ENCODE peak calls at places on chromosome 19, in five cellular contexts. One of them, this sample, is unnamed.

GRCh38 chr19:16541526-16542044 is 652 bp downstream of the CHERP start:
- DNase-seq in T-helper 2 cell: no peak
- DNase-seq in brain microvascular endothelial cell: peak
- DNase-seq in SHP77: no peak
- DNase-seq in germinal center: no peak
- DNase-seq in this sample: no peak

GRCh38 chr19:18435848-18436631 is 1.9 kb downstream of the ISYNA1 start:
- DNase-seq in T-helper 2 cell: no peak
- DNase-seq in brain microvascular endothelial cell: no peak
- DNase-seq in SHP77: no peak
- DNase-seq in germinal center: no peak
- DNase-seq in this sample: no peak

GRCh38 chr19:34235425-34235940 is 18.9 kb upstream of the GARRE1 start:
- DNase-seq in T-helper 2 cell: no peak
- DNase-seq in brain microvascular endothelial cell: no peak
- DNase-seq in SHP77: no peak
- DNase-seq in germinal center: no peak
- DNase-seq in this sample: no peak

GRCh38 chr19:48752511-48753365 is at the start of gene FUT1:
- DNase-seq in T-helper 2 cell: no peak
- DNase-seq in brain microvascular endothelial cell: no peak
- DNase-seq in SHP77: peak
- DNase-seq in germinal center: peak
- DNase-seq in this sample: peak

GRCh38 chr19:16293133-16294085 is 31.2 kb upstream of the KLF2 start:
- DNase-seq in T-helper 2 cell: no peak
- DNase-seq in brain microvascular endothelial cell: peak
- DNase-seq in SHP77: no peak
- DNase-seq in germinal center: no peak
- DNase-seq in this sample: no peak

GRCh38 chr19:2631213-2631821 is 71.2 kb downstream of the GNG7 start:
- DNase-seq in T-helper 2 cell: no peak
- DNase-seq in brain microvascular endothelial cell: no peak
- DNase-seq in SHP77: no peak
- DNase-seq in germinal center: peak
- DNase-seq in this sample: no peak

GRCh38 chr19:36528921-36529518 is 949 bp upstream of the ZNF260 start:
- DNase-seq in T-helper 2 cell: peak
- DNase-seq in brain microvascular endothelial cell: no peak
- DNase-seq in SHP77: no peak
- DNase-seq in germinal center: peak
- DNase-seq in this sample: peak

GRCh38 chr19:16316506-16316882 is 8.1 kb upstream of the KLF2 start:
- DNase-seq in T-helper 2 cell: no peak
- DNase-seq in brain microvascular endothelial cell: peak
- DNase-seq in SHP77: no peak
- DNase-seq in germinal center: no peak
- DNase-seq in this sample: no peak

GRCh38 chr19:1069009-1069779 is 2.2 kb downstream of the ARHGAP45 start:
- DNase-seq in T-helper 2 cell: peak
- DNase-seq in brain microvascular endothelial cell: no peak
- DNase-seq in SHP77: no peak
- DNase-seq in germinal center: peak
- DNase-seq in this sample: no peak

GRCh38 chr19:41321600-41322270 is 11.8 kb downstream of the CCDC97 start:
- DNase-seq in T-helper 2 cell: peak
- DNase-seq in brain microvascular endothelial cell: peak
- DNase-seq in SHP77: peak
- DNase-seq in germinal center: no peak
- DNase-seq in this sample: peak

GRCh38 chr19:6229216-6229913 is 50.4 kb downstream of the MLLT1 start:
- DNase-seq in T-helper 2 cell: no peak
- DNase-seq in brain microvascular endothelial cell: no peak
- DNase-seq in SHP77: no peak
- DNase-seq in germinal center: no peak
- DNase-seq in this sample: no peak

GRCh38 chr19:18780631-18781030 is 10.5 kb downstream of the COMP start:
- DNase-seq in T-helper 2 cell: no peak
- DNase-seq in brain microvascular endothelial cell: no peak
- DNase-seq in SHP77: no peak
- DNase-seq in germinal center: no peak
- DNase-seq in this sample: no peak

GRCh38 chr19:30219682-30220081 is 152.5 kb upstream of the ZNF536 start:
- DNase-seq in T-helper 2 cell: no peak
- DNase-seq in brain microvascular endothelial cell: no peak
- DNase-seq in SHP77: no peak
- DNase-seq in germinal center: no peak
- DNase-seq in this sample: no peak

GRCh38 chr19:3028305-3029069 is 593 bp downstream of the TLE2 start:
- DNase-seq in T-helper 2 cell: no peak
- DNase-seq in brain microvascular endothelial cell: no peak
- DNase-seq in SHP77: no peak
- DNase-seq in germinal center: no peak
- DNase-seq in this sample: peak

GRCh38 chr19:47658431-47659383 is 49.8 kb downstream of the BICRA start:
- DNase-seq in T-helper 2 cell: no peak
- DNase-seq in brain microvascular endothelial cell: peak
- DNase-seq in SHP77: no peak
- DNase-seq in germinal center: no peak
- DNase-seq in this sample: no peak

GRCh38 chr19:40285353-40286234 is 449 bp upstream of the AKT2 start:
- DNase-seq in T-helper 2 cell: peak
- DNase-seq in brain microvascular endothelial cell: peak
- DNase-seq in SHP77: peak
- DNase-seq in germinal center: peak
- DNase-seq in this sample: peak

GRCh38 chr19:42282036-42282762 is 13.1 kb downstream of the CIC start:
- DNase-seq in T-helper 2 cell: no peak
- DNase-seq in brain microvascular endothelial cell: no peak
- DNase-seq in SHP77: no peak
- DNase-seq in germinal center: no peak
- DNase-seq in this sample: no peak

GRCh38 chr19:45862271-45862563 is 730 bp downstream of the SYMPK start:
- DNase-seq in T-helper 2 cell: no peak
- DNase-seq in brain microvascular endothelial cell: no peak
- DNase-seq in SHP77: no peak
- DNase-seq in germinal center: no peak
- DNase-seq in this sample: peak

GRCh38 chr19:34172661-34173144 is 399 bp downstream of the LSM14A start:
- DNase-seq in T-helper 2 cell: no peak
- DNase-seq in brain microvascular endothelial cell: peak
- DNase-seq in SHP77: peak
- DNase-seq in germinal center: no peak
- DNase-seq in this sample: no peak

GRCh38 chr19:51644636-51645271 is 1.9 kb downstream of the SIGLEC14 start:
- DNase-seq in T-helper 2 cell: no peak
- DNase-seq in brain microvascular endothelial cell: no peak
- DNase-seq in SHP77: no peak
- DNase-seq in germinal center: peak
- DNase-seq in this sample: peak

GRCh38 chr19:49339364-49340068 is 4.3 kb downstream of the CD37 start:
- DNase-seq in T-helper 2 cell: no peak
- DNase-seq in brain microvascular endothelial cell: peak
- DNase-seq in SHP77: no peak
- DNase-seq in germinal center: peak
- DNase-seq in this sample: peak

GRCh38 chr19:33621811-33622504 is at the start of gene CHST8:
- DNase-seq in T-helper 2 cell: no peak
- DNase-seq in brain microvascular endothelial cell: no peak
- DNase-seq in SHP77: peak
- DNase-seq in germinal center: peak
- DNase-seq in this sample: peak

GRCh38 chr19:46697142-46697960 is 19.6 kb downstream of the PRKD2 start:
- DNase-seq in T-helper 2 cell: no peak
- DNase-seq in brain microvascular endothelial cell: peak
- DNase-seq in SHP77: no peak
- DNase-seq in germinal center: no peak
- DNase-seq in this sample: peak

GRCh38 chr19:50632151-50632835 is 7.4 kb downstream of the SYT3 start:
- DNase-seq in T-helper 2 cell: no peak
- DNase-seq in brain microvascular endothelial cell: no peak
- DNase-seq in SHP77: no peak
- DNase-seq in germinal center: no peak
- DNase-seq in this sample: no peak

GRCh38 chr19:5130371-5131030 is 161.6 kb downstream of the KDM4B start:
- DNase-seq in T-helper 2 cell: peak
- DNase-seq in brain microvascular endothelial cell: no peak
- DNase-seq in SHP77: no peak
- DNase-seq in germinal center: peak
- DNase-seq in this sample: no peak

GRCh38 chr19:18626906-18627305 is 9.9 kb upstream of the KLHL26 start:
- DNase-seq in T-helper 2 cell: no peak
- DNase-seq in brain microvascular endothelial cell: no peak
- DNase-seq in SHP77: no peak
- DNase-seq in germinal center: no peak
- DNase-seq in this sample: no peak

GRCh38 chr19:3275068-3275582 is 50.7 kb downstream of the CELF5 start:
- DNase-seq in T-helper 2 cell: no peak
- DNase-seq in brain microvascular endothelial cell: peak
- DNase-seq in SHP77: no peak
- DNase-seq in germinal center: peak
- DNase-seq in this sample: peak

GRCh38 chr19:34364830-34365462 is at the start of gene GPI:
- DNase-seq in T-helper 2 cell: peak
- DNase-seq in brain microvascular endothelial cell: no peak
- DNase-seq in SHP77: peak
- DNase-seq in germinal center: peak
- DNase-seq in this sample: peak

GRCh38 chr19:33677745-33678426 is 56.1 kb downstream of the CHST8 start:
- DNase-seq in T-helper 2 cell: no peak
- DNase-seq in brain microvascular endothelial cell: no peak
- DNase-seq in SHP77: no peak
- DNase-seq in germinal center: no peak
- DNase-seq in this sample: peak

GRCh38 chr19:50501568-50502475 is 9.2 kb downstream of the JOSD2 start:
- DNase-seq in T-helper 2 cell: no peak
- DNase-seq in brain microvascular endothelial cell: no peak
- DNase-seq in SHP77: no peak
- DNase-seq in germinal center: no peak
- DNase-seq in this sample: no peak

GRCh38 chr19:10718205-10719196 is 622 bp downstream of the DNM2 start:
- DNase-seq in T-helper 2 cell: peak
- DNase-seq in brain microvascular endothelial cell: no peak
- DNase-seq in SHP77: no peak
- DNase-seq in germinal center: peak
- DNase-seq in this sample: peak

GRCh38 chr19:28466107-28467045 is 746.6 kb downstream of the UQCRFS1 start:
- DNase-seq in T-helper 2 cell: peak
- DNase-seq in brain microvascular endothelial cell: peak
- DNase-seq in SHP77: no peak
- DNase-seq in germinal center: peak
- DNase-seq in this sample: peak

GRCh38 chr19:17642656-17643055 is 45.5 kb downstream of the UNC13A start:
- DNase-seq in T-helper 2 cell: no peak
- DNase-seq in brain microvascular endothelial cell: no peak
- DNase-seq in SHP77: no peak
- DNase-seq in germinal center: no peak
- DNase-seq in this sample: no peak

GRCh38 chr19:3670258-3670795 is 29.9 kb downstream of the PIP5K1C start:
- DNase-seq in T-helper 2 cell: no peak
- DNase-seq in brain microvascular endothelial cell: peak
- DNase-seq in SHP77: no peak
- DNase-seq in germinal center: no peak
- DNase-seq in this sample: no peak

GRCh38 chr19:56476671-56477428 is at the start of gene ZNF667:
- DNase-seq in T-helper 2 cell: no peak
- DNase-seq in brain microvascular endothelial cell: peak
- DNase-seq in SHP77: no peak
- DNase-seq in germinal center: peak
- DNase-seq in this sample: no peak

GRCh38 chr19:40474737-40475136 is 7.9 kb downstream of the SPTBN4 start:
- DNase-seq in T-helper 2 cell: no peak
- DNase-seq in brain microvascular endothelial cell: no peak
- DNase-seq in SHP77: no peak
- DNase-seq in germinal center: no peak
- DNase-seq in this sample: no peak

GRCh38 chr19:5451494-5451893 is 3.7 kb upstream of the ZNRF4 start:
- DNase-seq in T-helper 2 cell: no peak
- DNase-seq in brain microvascular endothelial cell: no peak
- DNase-seq in SHP77: no peak
- DNase-seq in germinal center: no peak
- DNase-seq in this sample: no peak

GRCh38 chr19:43474986-43475705 is 9.7 kb upstream of the LYPD3 start:
- DNase-seq in T-helper 2 cell: peak
- DNase-seq in brain microvascular endothelial cell: peak
- DNase-seq in SHP77: no peak
- DNase-seq in germinal center: peak
- DNase-seq in this sample: peak

GRCh38 chr19:1315470-1316166 is 29.9 kb downstream of the EFNA2 start:
- DNase-seq in T-helper 2 cell: no peak
- DNase-seq in brain microvascular endothelial cell: peak
- DNase-seq in SHP77: no peak
- DNase-seq in germinal center: peak
- DNase-seq in this sample: peak